ENCODE peak calls at places on chromosomes 13 and 19, in five cellular contexts. V, N, T, H and K are unnamed samples.

GRCh38 chr19:17243854-17244617 is 1.7 kb downstream of the NR2F6 start:
- DNase-seq in V (no peak), N (peak), T (no peak), H (peak), K (peak)

GRCh38 chr19:28228854-28229253 is 984.1 kb downstream of the UQCRFS1 start:
- DNase-seq in V (no peak), N (no peak), T (no peak), H (no peak), K (no peak)

GRCh38 chr13:37944476-37945442 is 75.2 kb upstream of the TRPC4 start:
- DNase-seq in V (no peak), N (no peak), T (no peak), H (no peak), K (no peak)

GRCh38 chr13:97012251-97013048 is 18.2 kb upstream of the OXGR1 start:
- DNase-seq in V (no peak), N (no peak), T (no peak), H (no peak), K (no peak)

GRCh38 chr13:44573790-44574465 is 2.2 kb downstream of the TSC22D1 start:
- DNase-seq in V (no peak), N (no peak), T (no peak), H (peak), K (peak)

GRCh38 chr13:83877901-83878300 is 4.4 kb downstream of the SLITRK1 start:
- DNase-seq in V (no peak), N (no peak), T (no peak), H (no peak), K (no peak)

GRCh38 chr19:43541920-43542650 is 9.1 kb downstream of the ZNF575 start:
- DNase-seq in V (no peak), N (no peak), T (no peak), H (no peak), K (no peak)

GRCh38 chr19:5080030-5080644 is 111.2 kb downstream of the KDM4B start:
- DNase-seq in V (no peak), N (no peak), T (no peak), H (peak), K (no peak)

GRCh38 chr13:99356216-99357089 is 49.3 kb upstream of the GPR183 start:
- DNase-seq in V (no peak), N (peak), T (no peak), H (no peak), K (peak)

GRCh38 chr19:37896142-37896541 is 10.3 kb downstream of the WDR87 start:
- DNase-seq in V (no peak), N (no peak), T (no peak), H (no peak), K (no peak)

GRCh38 chr13:79485014-79485441 is 4.1 kb downstream of the NDFIP2 start:
- DNase-seq in V (no peak), N (no peak), T (no peak), H (no peak), K (peak)

GRCh38 chr19:48506138-48506733 is 5.4 kb downstream of the LMTK3 start:
- DNase-seq in V (no peak), N (no peak), T (no peak), H (no peak), K (peak)

GRCh38 chr13:30042272-30042671 is 191.9 kb upstream of the UBL3 start:
- DNase-seq in V (no peak), N (no peak), T (no peak), H (no peak), K (no peak)

GRCh38 chr13:30037766-30038165 is 187.3 kb upstream of the UBL3 start:
- DNase-seq in V (no peak), N (no peak), T (no peak), H (no peak), K (peak)

GRCh38 chr13:30039506-30039905 is 189.1 kb upstream of the UBL3 start:
- DNase-seq in V (no peak), N (no peak), T (no peak), H (no peak), K (no peak)

GRCh38 chr13:30037306-30037705 is 186.9 kb upstream of the UBL3 start:
- DNase-seq in V (no peak), N (no peak), T (no peak), H (peak), K (no peak)

GRCh38 chr13:30038884-30039283 is 188.5 kb upstream of the UBL3 start:
- DNase-seq in V (no peak), N (no peak), T (no peak), H (no peak), K (peak)
- TF ChIP-seq CTCF in V (no peak), N (no peak), T (no peak), H (no peak), K (peak)

DNA sequence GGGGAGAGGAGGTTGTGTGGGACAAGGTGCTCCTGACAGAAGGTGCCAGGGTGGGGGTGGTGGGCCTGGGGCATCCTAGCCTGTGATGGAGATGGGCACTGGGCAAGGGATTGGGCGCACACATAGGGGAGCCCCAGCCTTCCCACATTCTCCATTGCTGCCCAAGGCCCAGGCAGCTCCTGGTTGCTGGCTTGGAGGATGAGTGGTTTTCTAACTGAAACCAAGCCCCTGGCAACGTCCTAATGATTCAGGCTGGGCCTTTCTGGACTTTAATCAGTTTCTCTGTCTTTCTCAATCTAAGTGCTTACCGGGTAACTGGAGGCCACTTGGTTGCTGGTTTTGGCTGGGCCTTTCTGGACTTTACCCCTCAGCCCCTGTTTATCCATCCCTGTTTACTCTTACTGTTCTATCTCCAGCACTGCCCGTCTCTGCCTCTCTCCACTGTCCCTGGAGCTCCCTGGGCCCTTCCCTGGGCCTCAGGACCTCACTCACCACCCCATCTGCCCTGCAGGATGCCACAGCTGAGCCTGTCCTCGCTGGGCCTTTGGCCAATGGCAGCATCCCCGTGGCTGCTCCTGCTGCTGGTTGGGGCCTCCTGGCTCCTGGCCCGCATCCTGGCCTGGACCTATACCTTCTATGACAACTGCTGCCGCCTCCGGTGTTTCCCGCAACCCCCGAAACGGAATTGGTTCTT is 354 bp downstream of the CYP4F3 start:
- DNase-seq in V (no peak), N (no peak), T (no peak), H (no peak), K (no peak)
- H3K4me3 ChIP-seq in V (no peak), N (no peak), T (no peak), H (no peak), K (no peak)

GRCh38 chr13:33710924-33711323 is 107.0 kb upstream of the RFC3 start:
- DNase-seq in V (no peak), N (no peak), T (no peak), H (no peak), K (no peak)
- TF ChIP-seq CTCF in V (no peak), N (no peak), T (no peak), H (no peak), K (no peak)

DNA sequence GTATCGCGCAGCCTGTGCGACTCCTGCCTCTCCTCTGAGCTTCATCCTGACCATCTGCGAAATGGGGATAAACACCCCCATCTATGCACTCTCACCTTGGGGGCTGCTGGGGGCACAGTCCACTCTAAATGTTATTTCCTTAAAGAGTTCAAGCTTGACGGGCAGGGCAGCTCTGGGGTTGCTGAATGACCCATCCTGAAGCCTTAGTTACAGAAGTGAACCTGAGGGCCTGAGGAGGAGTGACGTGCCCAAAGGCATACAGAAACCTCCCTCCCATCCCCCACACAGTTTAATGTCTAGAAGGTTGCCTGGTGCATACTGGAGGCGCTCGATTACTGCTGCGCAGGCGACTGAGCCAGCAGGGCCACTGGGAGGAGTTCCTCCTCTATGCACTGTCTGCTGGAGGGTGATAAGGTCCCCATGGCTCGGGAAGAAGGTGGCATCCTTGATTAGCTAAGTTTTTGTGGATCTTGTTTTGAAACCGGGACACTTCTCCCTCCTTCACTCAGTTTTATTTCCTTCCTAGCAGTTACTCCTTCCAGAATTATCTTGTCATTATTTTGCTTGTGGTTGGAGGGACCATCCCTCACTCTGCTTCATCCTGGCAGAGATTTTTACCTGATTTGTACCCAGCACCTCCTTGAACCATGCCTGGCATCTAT is 572 bp upstream of the FKBP8 start:
- DNase-seq in V (no peak), N (peak), T (peak), H (peak), K (peak)
- H3K4me3 ChIP-seq in V (peak), N (peak), T (peak), H (peak), K (peak)

GRCh38 chr13:111183959-111184684 is 69.0 kb downstream of the ARHGEF7 start:
- DNase-seq in V (no peak), N (peak), T (no peak), H (no peak), K (no peak)

GRCh38 chr13:111183087-111183645 is 68.1 kb downstream of the ARHGEF7 start:
- DNase-seq in V (no peak), N (no peak), T (no peak), H (no peak), K (no peak)

GRCh38 chr13:111187879-111188643 is 73.0 kb downstream of the ARHGEF7 start:
- DNase-seq in V (no peak), N (no peak), T (no peak), H (peak), K (peak)

GRCh38 chr13:111184685-111185401 is 69.7 kb downstream of the ARHGEF7 start:
- DNase-seq in V (no peak), N (peak), T (no peak), H (peak), K (peak)

DNA sequence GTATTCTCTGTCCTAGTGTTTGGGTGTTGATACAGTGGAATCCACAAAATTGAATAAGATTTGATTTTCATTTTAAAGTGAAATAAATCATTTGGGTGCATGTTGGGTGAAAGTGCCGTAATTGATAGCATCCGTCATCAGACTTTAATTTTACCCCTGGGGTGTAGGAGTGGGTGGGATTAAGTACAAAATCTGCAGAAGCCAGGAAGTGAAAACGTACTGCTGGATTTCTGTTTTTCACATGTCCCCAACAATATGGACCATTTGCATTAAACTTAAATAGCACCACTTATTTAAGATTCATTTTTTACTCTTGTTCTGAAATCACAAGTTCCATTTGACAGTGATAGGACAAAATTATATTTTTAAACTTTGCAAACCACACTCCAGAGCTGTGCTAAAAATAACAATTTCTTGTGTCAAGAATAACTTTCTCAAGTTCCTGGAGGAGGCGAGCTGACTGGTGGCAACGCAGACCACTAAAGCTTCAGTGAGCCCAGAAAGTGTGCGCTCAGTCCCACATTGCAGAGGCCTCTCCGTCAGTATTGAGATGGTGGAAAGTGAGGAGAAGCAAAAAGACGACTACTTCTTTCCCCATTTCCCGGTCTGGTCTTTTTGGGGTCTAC is 71.3 kb downstream of the ARHGEF7 start:
- DNase-seq in V (no peak), N (no peak), T (no peak), H (no peak), K (no peak)
- TF ChIP-seq CTCF in V (no peak), N (no peak), T (no peak), H (no peak), K (no peak)